ENCODE peak calls at places on chromosomes 3 and 15, in four cellular contexts. One of them, this sample, is unnamed.

GRCh38 chr3:107235923-107236315 is 141.3 kb upstream of the CCDC54 start:
- DNase-seq in Right ventricle myocardium superior: no peak
- DNase-seq in stimulated activated naive CD4-positive, alpha-beta T cell treated with Interleukin-2 at 50 U/mL for 16 hours: peak
- DNase-seq in CD4-positive, CD25-positive, alpha-beta regulatory T cell: peak
- DNase-seq in this sample: peak

GRCh38 chr3:50263443-50264388 is 5.2 kb upstream of the SEMA3B start:
- DNase-seq in Right ventricle myocardium superior: no peak
- DNase-seq in stimulated activated naive CD4-positive, alpha-beta T cell treated with Interleukin-2 at 50 U/mL for 16 hours: no peak
- DNase-seq in CD4-positive, CD25-positive, alpha-beta regulatory T cell: no peak
- DNase-seq in this sample: no peak

GRCh38 chr15:75677601-75678323 is 30.1 kb downstream of the SNX33 start:
- DNase-seq in Right ventricle myocardium superior: no peak
- DNase-seq in stimulated activated naive CD4-positive, alpha-beta T cell treated with Interleukin-2 at 50 U/mL for 16 hours: no peak
- DNase-seq in CD4-positive, CD25-positive, alpha-beta regulatory T cell: no peak
- DNase-seq in this sample: no peak

GRCh38 chr3:177483182-177483967 is 286.1 kb upstream of the TBL1XR1 start:
- DNase-seq in Right ventricle myocardium superior: no peak
- DNase-seq in stimulated activated naive CD4-positive, alpha-beta T cell treated with Interleukin-2 at 50 U/mL for 16 hours: no peak
- DNase-seq in CD4-positive, CD25-positive, alpha-beta regulatory T cell: no peak
- DNase-seq in this sample: no peak

GRCh38 chr3:49172616-49173041 is 1.2 kb downstream of the KLHDC8B start:
- DNase-seq in Right ventricle myocardium superior: no peak
- DNase-seq in stimulated activated naive CD4-positive, alpha-beta T cell treated with Interleukin-2 at 50 U/mL for 16 hours: no peak
- DNase-seq in CD4-positive, CD25-positive, alpha-beta regulatory T cell: no peak
- DNase-seq in this sample: no peak

GRCh38 chr15:68450192-68450591 is 18.2 kb upstream of the ITGA11 start:
- DNase-seq in Right ventricle myocardium superior: peak
- DNase-seq in stimulated activated naive CD4-positive, alpha-beta T cell treated with Interleukin-2 at 50 U/mL for 16 hours: no peak
- DNase-seq in CD4-positive, CD25-positive, alpha-beta regulatory T cell: no peak
- DNase-seq in this sample: no peak

GRCh38 chr3:172673210-172673679 is 37.6 kb downstream of the NCEH1 start:
- DNase-seq in Right ventricle myocardium superior: peak
- DNase-seq in stimulated activated naive CD4-positive, alpha-beta T cell treated with Interleukin-2 at 50 U/mL for 16 hours: peak
- DNase-seq in CD4-positive, CD25-positive, alpha-beta regulatory T cell: no peak
- DNase-seq in this sample: peak

GRCh38 chr3:161393310-161393709 is 22.0 kb upstream of the SPTSSB start:
- DNase-seq in Right ventricle myocardium superior: no peak
- DNase-seq in stimulated activated naive CD4-positive, alpha-beta T cell treated with Interleukin-2 at 50 U/mL for 16 hours: no peak
- DNase-seq in CD4-positive, CD25-positive, alpha-beta regulatory T cell: no peak
- DNase-seq in this sample: no peak

GRCh38 chr15:71440479-71441071 is 325.3 kb downstream of the THSD4 start:
- DNase-seq in Right ventricle myocardium superior: no peak
- DNase-seq in stimulated activated naive CD4-positive, alpha-beta T cell treated with Interleukin-2 at 50 U/mL for 16 hours: no peak
- DNase-seq in CD4-positive, CD25-positive, alpha-beta regulatory T cell: no peak
- DNase-seq in this sample: no peak

GRCh38 chr15:70342554-70343548 is 245.1 kb upstream of the TLE3 start:
- DNase-seq in Right ventricle myocardium superior: no peak
- DNase-seq in stimulated activated naive CD4-positive, alpha-beta T cell treated with Interleukin-2 at 50 U/mL for 16 hours: no peak
- DNase-seq in CD4-positive, CD25-positive, alpha-beta regulatory T cell: no peak
- DNase-seq in this sample: no peak

GRCh38 chr15:52682200-52682599 is 3.0 kb upstream of the ATOSA start:
- DNase-seq in Right ventricle myocardium superior: no peak
- DNase-seq in stimulated activated naive CD4-positive, alpha-beta T cell treated with Interleukin-2 at 50 U/mL for 16 hours: no peak
- DNase-seq in CD4-positive, CD25-positive, alpha-beta regulatory T cell: no peak
- DNase-seq in this sample: no peak

GRCh38 chr3:132753946-132754345 is 31.7 kb upstream of the NPHP3 start:
- DNase-seq in Right ventricle myocardium superior: no peak
- DNase-seq in stimulated activated naive CD4-positive, alpha-beta T cell treated with Interleukin-2 at 50 U/mL for 16 hours: no peak
- DNase-seq in CD4-positive, CD25-positive, alpha-beta regulatory T cell: no peak
- DNase-seq in this sample: no peak

GRCh38 chr3:195582947-195583346 is 793 bp downstream of the APOD start:
- DNase-seq in Right ventricle myocardium superior: no peak
- DNase-seq in stimulated activated naive CD4-positive, alpha-beta T cell treated with Interleukin-2 at 50 U/mL for 16 hours: no peak
- DNase-seq in CD4-positive, CD25-positive, alpha-beta regulatory T cell: no peak
- DNase-seq in this sample: no peak

GRCh38 chr3:160446522-160447056 is 3.0 kb downstream of the TRIM59 start:
- DNase-seq in Right ventricle myocardium superior: no peak
- DNase-seq in stimulated activated naive CD4-positive, alpha-beta T cell treated with Interleukin-2 at 50 U/mL for 16 hours: no peak
- DNase-seq in CD4-positive, CD25-positive, alpha-beta regulatory T cell: no peak
- DNase-seq in this sample: no peak

GRCh38 chr3:132421832-132422231 is 4.5 kb downstream of the DNAJC13 start:
- DNase-seq in Right ventricle myocardium superior: no peak
- DNase-seq in stimulated activated naive CD4-positive, alpha-beta T cell treated with Interleukin-2 at 50 U/mL for 16 hours: no peak
- DNase-seq in CD4-positive, CD25-positive, alpha-beta regulatory T cell: no peak
- DNase-seq in this sample: no peak

GRCh38 chr15:33941279-33942063 is 26.8 kb upstream of the CHRM5 start:
- DNase-seq in Right ventricle myocardium superior: no peak
- DNase-seq in stimulated activated naive CD4-positive, alpha-beta T cell treated with Interleukin-2 at 50 U/mL for 16 hours: no peak
- DNase-seq in CD4-positive, CD25-positive, alpha-beta regulatory T cell: no peak
- DNase-seq in this sample: no peak

This sample was measured in immature natural killer cell.